ENCODE peak calls at places on chromosomes 3 and 15, in eight cellular contexts. V is nephron progenitor cell, S is LNCaP clone FGC, F is H9, G is lower lobe of right lung, R is OCI-LY7, Q is RWPE1, P is progenitor cell of endocrine pancreas. Z is an unnamed sample.

GRCh38 chr15:41288464-41288863 is 43.9 kb downstream of the OIP5 start:
- DNase-seq in V (no peak), S (no peak), F (no peak), G (no peak), R (no peak), Q (no peak), P (no peak), Z (no peak)

GRCh38 chr3:196792771-196793170 is 53.1 kb downstream of the PAK2 start:
- DNase-seq in V (no peak), S (no peak), F (no peak), G (no peak), R (no peak), Q (peak), P (no peak), Z (no peak)

GRCh38 chr3:38644662-38645053 is 4.8 kb downstream of the SCN5A start:
- DNase-seq in V (no peak), S (no peak), F (no peak), G (no peak), R (no peak), Q (no peak), P (no peak), Z (no peak)

GRCh38 chr3:184373422-184373821 is 4.6 kb downstream of the THPO start:
- DNase-seq in V (no peak), S (no peak), F (no peak), G (no peak), R (no peak), Q (no peak), P (no peak), Z (no peak)

GRCh38 chr3:117688583-117688982 is 979.0 kb downstream of the TUSC7 start:
- DNase-seq in V (no peak), S (peak), F (peak), G (no peak), R (no peak), Q (no peak), P (no peak), Z (no peak)

GRCh38 chr3:155407971-155408370 is 114.5 kb upstream of the STRIT1 start:
- DNase-seq in V (no peak), S (no peak), F (no peak), G (no peak), R (no peak), Q (no peak), P (no peak), Z (no peak)

GRCh38 chr3:49377483-49377882 is 19.3 kb upstream of the GPX1 start:
- DNase-seq in V (no peak), S (no peak), F (no peak), G (no peak), R (peak), Q (no peak), P (no peak), Z (peak)

GRCh38 chr3:149902498-149903139 is 68.1 kb downstream of the PFN2 start:
- DNase-seq in V (no peak), S (no peak), F (no peak), G (no peak), R (peak), Q (no peak), P (no peak), Z (no peak)

GRCh38 chr15:90318591-90318990 is 33.5 kb upstream of the ZNF774 start:
- DNase-seq in V (no peak), S (no peak), F (no peak), G (no peak), R (no peak), Q (no peak), P (no peak), Z (no peak)

GRCh38 chr3:22777834-22778233 is 425.3 kb upstream of the UBE2E2 start:
- DNase-seq in V (no peak), S (no peak), F (no peak), G (no peak), R (no peak), Q (no peak), P (no peak), Z (no peak)

GRCh38 chr3:74883690-74884089 is 269.2 kb upstream of the CNTN3 start:
- DNase-seq in V (no peak), S (no peak), F (peak), G (no peak), R (no peak), Q (no peak), P (no peak), Z (no peak)

GRCh38 chr15:52154896-52155865 is 36.0 kb downstream of the GNB5 start:
- DNase-seq in V (no peak), S (no peak), F (no peak), G (no peak), R (no peak), Q (no peak), P (no peak), Z (no peak)

GRCh38 chr15:48358229-48358641 is 27.0 kb downstream of the DUT start:
- DNase-seq in V (no peak), S (peak), F (no peak), G (no peak), R (peak), Q (peak), P (no peak), Z (peak)
- TF ChIP-seq CTCF in V (peak), S (peak), F (peak), G (peak), R (peak), Q (peak), P (peak), Z (peak)

DNA sequence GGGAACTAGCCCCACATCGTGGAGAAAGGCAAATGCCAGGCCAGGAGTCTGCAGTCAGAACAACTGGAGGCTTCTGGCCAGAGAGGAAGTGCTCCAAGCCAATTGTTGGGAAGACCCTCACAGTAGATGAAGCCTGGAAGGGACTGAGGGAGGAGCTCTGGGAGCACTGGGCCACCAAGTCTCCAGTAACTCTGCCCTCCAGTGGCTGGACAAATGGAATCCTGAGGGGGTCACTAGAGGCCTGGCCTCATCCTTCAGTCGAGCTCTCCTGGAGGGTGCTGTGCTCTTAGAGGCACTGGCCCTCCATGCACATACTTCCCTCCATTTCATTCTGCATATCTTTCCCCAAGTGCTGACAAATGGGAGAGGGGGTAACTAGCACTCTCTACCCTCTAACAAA is 103.0 kb downstream of the MYLK start:
- DNase-seq in V (no peak), S (no peak), F (no peak), G (no peak), R (no peak), Q (no peak), P (no peak), Z (no peak)
- TF ChIP-seq CTCF in V (no peak), S (no peak), F (peak), G (no peak), R (no peak), Q (no peak), P (no peak), Z (no peak)

DNA sequence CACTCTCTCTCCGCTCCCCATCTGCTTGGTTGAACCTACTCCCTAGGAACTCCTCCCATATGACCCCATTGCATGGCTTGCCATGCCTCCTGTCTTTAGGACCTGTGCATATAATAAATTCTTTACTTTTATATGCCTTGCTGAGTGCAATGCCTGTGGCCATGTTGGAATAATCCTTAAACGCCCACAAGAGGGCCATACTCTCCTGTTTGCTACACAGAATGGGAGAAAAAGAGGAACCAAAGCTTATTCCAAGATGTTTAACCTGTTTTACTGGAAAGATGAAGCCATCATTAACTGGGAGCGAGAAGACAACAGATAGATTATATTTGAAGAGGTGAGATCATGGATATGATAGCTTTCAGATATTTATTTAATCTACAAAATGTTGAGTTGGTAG is 1097.8 kb downstream of the NAALADL2 start:
- DNase-seq in V (no peak), S (peak), F (no peak), G (no peak), R (peak), Q (no peak), P (no peak), Z (no peak)
- TF ChIP-seq CTCF in V (no peak), S (peak), F (peak), G (no peak), R (peak), Q (no peak), P (peak), Z (no peak)

GRCh38 chr15:28080386-28080785 is 18.7 kb downstream of the OCA2 start:
- DNase-seq in V (no peak), S (no peak), F (no peak), G (no peak), R (no peak), Q (no peak), P (no peak), Z (no peak)
- TF ChIP-seq CTCF in V (no peak), S (no peak), F (no peak), G (no peak), R (no peak), Q (no peak), P (no peak), Z (no peak)

DNA sequence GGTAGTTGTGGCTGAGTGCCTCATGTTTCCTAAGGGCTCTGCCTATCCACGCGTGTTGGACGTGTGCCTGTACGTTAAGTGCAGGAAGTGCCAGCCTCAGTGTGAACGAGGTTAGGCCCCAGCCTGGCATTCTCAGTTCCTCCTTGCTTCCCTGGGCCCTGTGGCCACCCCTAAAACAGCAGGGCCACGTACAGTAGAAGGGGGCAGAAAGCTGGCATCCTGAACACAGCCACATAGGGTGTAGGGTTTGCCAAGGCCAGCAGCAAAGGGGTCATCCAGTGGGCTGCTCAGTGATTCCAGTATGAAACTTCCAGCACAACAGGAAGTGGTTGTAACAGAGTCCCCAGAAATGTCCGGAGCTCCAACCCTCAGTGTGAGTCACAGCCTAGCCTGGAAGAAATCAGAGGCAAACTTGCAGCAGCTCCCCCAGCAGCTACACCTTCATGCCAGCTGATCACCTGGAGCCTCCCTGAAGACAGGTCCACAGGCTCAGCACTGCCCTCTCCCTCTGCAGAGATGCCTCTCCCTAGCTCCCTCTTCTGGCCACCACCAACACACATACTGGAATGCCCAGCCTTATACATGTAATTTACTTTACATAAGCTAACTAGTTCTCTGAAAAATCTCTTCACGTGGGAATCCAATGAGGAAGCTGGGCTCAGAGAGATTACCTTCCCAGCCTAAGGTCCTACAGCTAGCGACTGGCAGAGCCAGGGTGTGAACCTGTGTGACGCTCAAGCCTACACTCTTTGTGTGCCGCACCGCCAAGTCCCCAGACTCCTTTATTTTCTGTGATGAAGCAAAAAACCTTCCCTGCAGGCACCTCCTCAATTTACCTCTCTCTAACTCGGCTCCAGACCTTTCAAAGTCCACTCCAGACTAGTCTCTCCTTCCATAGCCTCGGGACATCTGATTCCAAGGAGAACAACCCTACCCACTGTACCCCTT is 26.6 kb downstream of the ILDR1 start:
- DNase-seq in V (peak), S (no peak), F (peak), G (peak), R (peak), Q (peak), P (no peak), Z (no peak)
- TF ChIP-seq CTCF in V (peak), S (peak), F (peak), G (peak), R (peak), Q (no peak), P (peak), Z (peak)